ENCODE peak calls at places on chromosomes 4 and X, in five cellular contexts. L is T-helper 1 cell; Y is colonic mucosa; P is occipital lobe; R is activated T-helper 1 cell treated with anti-CD3 and anti-CD28 coated beads, Interleukin-12 subunit alpha, Interleukin-12 subunit beta, Interleukin-2, Interleukin-4 antibody, amounts not matched to agents 30 ng/mL and 10 ng/mL and 1 ng/mL, durations not matched to agents 14 hours and 24 hours and 36 hours. H is an unnamed sample.

GRCh38 chrX:107673933-107674479 is 45.7 kb downstream of the PRPS1 start:
- DNase-seq in P (no peak), Y (peak; percentile 65), L (peak; percentile 77), R (peak; percentile 86), H (peak; percentile 63)

GRCh38 chrX:129360175-129360574 is 163.1 kb downstream of the SMARCA1 start:
- DNase-seq in P (no peak), Y (peak; percentile 45), R (peak; percentile 1), L (no peak), H (peak; percentile 55)

GRCh38 chr4:6380746-6381411 is 91.5 kb downstream of the PPP2R2C start:
- DNase-seq in Y (no peak), L (no peak), P (no peak), R (no peak), H (no peak)

GRCh38 chr4:47662975-47663374 is 174.9 kb downstream of the CORIN start:
- DNase-seq in P (no peak), Y (peak; percentile 20), R (no peak), L (no peak), H (no peak)

GRCh38 chrX:3549442-3549875 is 164.0 kb downstream of the PRKX start:
- DNase-seq in R (no peak), P (peak; percentile 1), Y (no peak), L (no peak), H (peak; percentile 18)

GRCh38 chr4:55439023-55439422 is 43.3 kb downstream of the TMEM165 start:
- DNase-seq in L (no peak), Y (no peak), R (no peak), P (no peak), H (no peak)

GRCh38 chr4:10096201-10096975 is 20.2 kb downstream of the WDR1 start:
- DNase-seq in R (peak; percentile 72), P (peak; percentile 44), Y (peak; percentile 60), L (peak; percentile 37), H (no peak)

GRCh38 chr4:38210396-38211114 is 250.4 kb downstream of the PTTG2 start:
- DNase-seq in P (no peak), R (no peak), L (no peak), Y (no peak), H (no peak)